ENCODE peak calls at places on chromosome 4, in nine cellular contexts. One of them, this sample, is unnamed.

GRCh38 chr4:139814285-139815015 is 148.8 kb downstream of the MGST2 start:
- DNase-seq in mammary epithelial cell: peak; percentile 33
- DNase-seq in prostate gland: peak; percentile 47
- DNase-seq in psoas muscle: peak; percentile 51
- DNase-seq in AG04450: no peak
- DNase-seq in HCT116: no peak
- DNase-seq in lower leg skin: peak; percentile 85
- DNase-seq in astrocyte of the spinal cord: no peak
- DNase-seq in sigmoid colon: no peak
- DNase-seq in this sample: peak; percentile 64

GRCh38 chr4:107423677-107424405 is 296.2 kb downstream of the PAPSS1 start:
- DNase-seq in prostate gland: no peak
- DNase-seq in astrocyte of the spinal cord: no peak
- DNase-seq in mammary epithelial cell: peak; percentile 35
- DNase-seq in sigmoid colon: no peak
- DNase-seq in HCT116: no peak
- DNase-seq in psoas muscle: no peak
- DNase-seq in lower leg skin: no peak
- DNase-seq in AG04450: no peak
- DNase-seq in this sample: no peak

GRCh38 chr4:128812360-128812958 is 3.0 kb downstream of the JADE1 start:
- DNase-seq in astrocyte of the spinal cord: peak; percentile 81
- DNase-seq in psoas muscle: no peak
- DNase-seq in sigmoid colon: peak; percentile 81
- DNase-seq in prostate gland: peak; percentile 23
- DNase-seq in HCT116: peak; percentile 19
- DNase-seq in lower leg skin: no peak
- DNase-seq in mammary epithelial cell: peak; percentile 63
- DNase-seq in AG04450: no peak
- DNase-seq in this sample: peak; percentile 76

GRCh38 chr4:119025440-119025839 is 110.2 kb upstream of the MYOZ2 start:
- DNase-seq in astrocyte of the spinal cord: peak; percentile 47
- DNase-seq in sigmoid colon: no peak
- DNase-seq in AG04450: no peak
- DNase-seq in mammary epithelial cell: peak; percentile 74
- DNase-seq in HCT116: peak; percentile 35
- DNase-seq in lower leg skin: no peak
- DNase-seq in prostate gland: peak; percentile 51
- DNase-seq in psoas muscle: peak; percentile 54
- DNase-seq in this sample: peak; percentile 57

GRCh38 chr4:41359069-41359769 is 102.5 kb downstream of the UCHL1 start:
- DNase-seq in AG04450: no peak
- DNase-seq in astrocyte of the spinal cord: no peak
- DNase-seq in sigmoid colon: no peak
- DNase-seq in HCT116: no peak
- DNase-seq in psoas muscle: no peak
- DNase-seq in mammary epithelial cell: no peak
- DNase-seq in lower leg skin: no peak
- DNase-seq in prostate gland: no peak
- DNase-seq in this sample: no peak

GRCh38 chr4:165877291-165877690 is 4.3 kb downstream of the TLL1 start:
- DNase-seq in HCT116: no peak
- DNase-seq in mammary epithelial cell: no peak
- DNase-seq in astrocyte of the spinal cord: no peak
- DNase-seq in prostate gland: no peak
- DNase-seq in lower leg skin: no peak
- DNase-seq in psoas muscle: no peak
- DNase-seq in sigmoid colon: no peak
- DNase-seq in AG04450: no peak
- DNase-seq in this sample: peak; percentile 12

GRCh38 chr4:108029321-108029720 is 39.6 kb downstream of the HADH start:
- DNase-seq in psoas muscle: no peak
- DNase-seq in prostate gland: no peak
- DNase-seq in mammary epithelial cell: no peak
- DNase-seq in AG04450: no peak
- DNase-seq in HCT116: no peak
- DNase-seq in astrocyte of the spinal cord: no peak
- DNase-seq in lower leg skin: no peak
- DNase-seq in sigmoid colon: no peak
- DNase-seq in this sample: no peak

GRCh38 chr4:168574581-168575295 is 77.9 kb downstream of the PALLD start:
- DNase-seq in psoas muscle: no peak
- DNase-seq in mammary epithelial cell: peak; percentile 71
- DNase-seq in lower leg skin: no peak
- DNase-seq in AG04450: no peak
- DNase-seq in prostate gland: no peak
- DNase-seq in HCT116: peak; percentile 95
- DNase-seq in astrocyte of the spinal cord: peak; percentile 84
- DNase-seq in sigmoid colon: no peak
- DNase-seq in this sample: no peak

GRCh38 chr4:123479944-123480343 is 83.3 kb downstream of the SPRY1 start:
- DNase-seq in prostate gland: no peak
- DNase-seq in astrocyte of the spinal cord: no peak
- DNase-seq in AG04450: no peak
- DNase-seq in lower leg skin: no peak
- DNase-seq in HCT116: no peak
- DNase-seq in sigmoid colon: no peak
- DNase-seq in psoas muscle: no peak
- DNase-seq in mammary epithelial cell: peak; percentile 36
- DNase-seq in this sample: peak; percentile 60

GRCh38 chr4:26325191-26325590 is 4.4 kb downstream of the RBPJ start:
- DNase-seq in lower leg skin: no peak
- DNase-seq in HCT116: peak; percentile 35
- DNase-seq in psoas muscle: no peak
- DNase-seq in prostate gland: no peak
- DNase-seq in sigmoid colon: no peak
- DNase-seq in astrocyte of the spinal cord: peak; percentile 66
- DNase-seq in AG04450: no peak
- DNase-seq in mammary epithelial cell: peak; percentile 35
- DNase-seq in this sample: peak; percentile 64

GRCh38 chr4:102715057-102715456 is 45.7 kb downstream of the MANBA start:
- DNase-seq in AG04450: no peak
- DNase-seq in astrocyte of the spinal cord: no peak
- DNase-seq in psoas muscle: no peak
- DNase-seq in HCT116: no peak
- DNase-seq in mammary epithelial cell: no peak
- DNase-seq in sigmoid colon: no peak
- DNase-seq in lower leg skin: no peak
- DNase-seq in prostate gland: no peak
- DNase-seq in this sample: no peak

GRCh38 chr4:114364857-114365256 is 233.8 kb upstream of the UGT8 start:
- DNase-seq in mammary epithelial cell: no peak
- DNase-seq in AG04450: peak; percentile 76
- DNase-seq in HCT116: no peak
- DNase-seq in psoas muscle: no peak
- DNase-seq in sigmoid colon: no peak
- DNase-seq in astrocyte of the spinal cord: peak; percentile 79
- DNase-seq in prostate gland: no peak
- DNase-seq in lower leg skin: no peak
- DNase-seq in this sample: peak; percentile 24

GRCh38 chr4:108053281-108053701 is 63.6 kb downstream of the HADH start:
- DNase-seq in prostate gland: no peak
- DNase-seq in mammary epithelial cell: no peak
- DNase-seq in astrocyte of the spinal cord: no peak
- DNase-seq in sigmoid colon: no peak
- DNase-seq in psoas muscle: no peak
- DNase-seq in lower leg skin: no peak
- DNase-seq in HCT116: no peak
- DNase-seq in AG04450: no peak
- DNase-seq in this sample: no peak

GRCh38 chr4:53855886-53856260 is 208.5 kb downstream of the CHIC2 start:
- DNase-seq in psoas muscle: no peak
- DNase-seq in mammary epithelial cell: peak; percentile 44
- DNase-seq in prostate gland: no peak
- DNase-seq in astrocyte of the spinal cord: peak; percentile 84
- DNase-seq in sigmoid colon: peak; percentile 67
- DNase-seq in AG04450: peak; percentile 58
- DNase-seq in HCT116: no peak
- DNase-seq in lower leg skin: no peak
- DNase-seq in this sample: peak; percentile 32

GRCh38 chr4:69156913-69157312 is 57.6 kb downstream of the UGT2B11 start:
- DNase-seq in lower leg skin: no peak
- DNase-seq in HCT116: peak; percentile 7
- DNase-seq in sigmoid colon: no peak
- DNase-seq in astrocyte of the spinal cord: no peak
- DNase-seq in prostate gland: no peak
- DNase-seq in mammary epithelial cell: peak; percentile 1
- DNase-seq in psoas muscle: no peak
- DNase-seq in AG04450: no peak
- DNase-seq in this sample: no peak

GRCh38 chr4:168071304-168071703 is 21.0 kb upstream of the ANXA10 start:
- DNase-seq in sigmoid colon: no peak
- DNase-seq in psoas muscle: no peak
- DNase-seq in mammary epithelial cell: peak; percentile 39
- DNase-seq in prostate gland: no peak
- DNase-seq in astrocyte of the spinal cord: no peak
- DNase-seq in HCT116: no peak
- DNase-seq in lower leg skin: no peak
- DNase-seq in AG04450: no peak
- DNase-seq in this sample: no peak

GRCh38 chr4:26130173-26130572 is 190.6 kb upstream of the RBPJ start:
- DNase-seq in prostate gland: no peak
- DNase-seq in astrocyte of the spinal cord: no peak
- DNase-seq in psoas muscle: no peak
- DNase-seq in mammary epithelial cell: no peak
- DNase-seq in HCT116: no peak
- DNase-seq in lower leg skin: no peak
- DNase-seq in sigmoid colon: no peak
- DNase-seq in AG04450: no peak
- DNase-seq in this sample: no peak

GRCh38 chr4:41213563-41214157 is 682 bp downstream of the APBB2 start:
- DNase-seq in HCT116: no peak
- DNase-seq in lower leg skin: peak; percentile 90
- DNase-seq in prostate gland: no peak
- DNase-seq in sigmoid colon: peak; percentile 73
- DNase-seq in astrocyte of the spinal cord: no peak
- DNase-seq in psoas muscle: peak; percentile 57
- DNase-seq in mammary epithelial cell: peak; percentile 20
- DNase-seq in AG04450: no peak
- DNase-seq in this sample: no peak

GRCh38 chr4:150874386-150875226 is 140.5 kb downstream of the LRBA start:
- DNase-seq in AG04450: no peak
- DNase-seq in astrocyte of the spinal cord: no peak
- DNase-seq in sigmoid colon: no peak
- DNase-seq in HCT116: no peak
- DNase-seq in lower leg skin: no peak
- DNase-seq in prostate gland: no peak
- DNase-seq in mammary epithelial cell: peak; percentile 5
- DNase-seq in psoas muscle: peak; percentile 56
- DNase-seq in this sample: no peak
- H3K4me3 ChIP-seq in AG04450: no peak overlapping the region
- H3K4me3 ChIP-seq in astrocyte of the spinal cord: no peak overlapping the region
- H3K4me3 ChIP-seq in sigmoid colon: no peak overlapping the region
- H3K4me3 ChIP-seq in HCT116: no peak overlapping the region
- H3K4me3 ChIP-seq in lower leg skin: no peak overlapping the region
- H3K4me3 ChIP-seq in prostate gland: no peak overlapping the region
- H3K4me3 ChIP-seq in mammary epithelial cell: no peak overlapping the region
- H3K4me3 ChIP-seq in psoas muscle: no peak overlapping the region
- H3K4me3 ChIP-seq in this sample: no peak overlapping the region

GRCh38 chr4:15779336-15779735 is 1.2 kb downstream of the CD38 start:
- DNase-seq in sigmoid colon: peak; percentile 71
- DNase-seq in lower leg skin: peak; percentile 88
- DNase-seq in HCT116: no peak
- DNase-seq in astrocyte of the spinal cord: peak; percentile 51
- DNase-seq in prostate gland: peak; percentile 43
- DNase-seq in psoas muscle: peak; percentile 69
- DNase-seq in AG04450: no peak
- DNase-seq in mammary epithelial cell: peak; percentile 62
- DNase-seq in this sample: peak; percentile 83
- TF ChIP-seq CTCF in sigmoid colon: peak; percentile 14
- TF ChIP-seq CTCF in lower leg skin: no peak
- TF ChIP-seq CTCF in HCT116: no peak
- TF ChIP-seq CTCF in astrocyte of the spinal cord: peak; percentile 55
- TF ChIP-seq CTCF in prostate gland: peak; percentile 26
- TF ChIP-seq CTCF in psoas muscle: peak; percentile 43
- TF ChIP-seq CTCF in AG04450: peak; percentile 65
- TF ChIP-seq CTCF in mammary epithelial cell: peak; percentile 9
- TF ChIP-seq CTCF in this sample: peak; percentile 55

GRCh38 chr4:177448850-177449249 is 6.6 kb upstream of the AGA start:
- DNase-seq in astrocyte of the spinal cord: peak; percentile 68
- DNase-seq in lower leg skin: no peak
- DNase-seq in AG04450: peak; percentile 24
- DNase-seq in HCT116: no peak
- DNase-seq in prostate gland: no peak
- DNase-seq in sigmoid colon: no peak
- DNase-seq in mammary epithelial cell: peak; percentile 48
- DNase-seq in psoas muscle: no peak
- DNase-seq in this sample: peak; percentile 81

GRCh38 chr4:177442623-177443155 is 452 bp upstream of the AGA start:
- DNase-seq in sigmoid colon: no peak
- DNase-seq in astrocyte of the spinal cord: no peak
- DNase-seq in mammary epithelial cell: peak; percentile 16
- DNase-seq in prostate gland: no peak
- DNase-seq in AG04450: no peak
- DNase-seq in lower leg skin: no peak
- DNase-seq in HCT116: no peak
- DNase-seq in psoas muscle: no peak
- DNase-seq in this sample: no peak

GRCh38 chr4:177447417-177448004 is 5.3 kb upstream of the AGA start:
- DNase-seq in prostate gland: no peak
- DNase-seq in AG04450: no peak
- DNase-seq in HCT116: no peak
- DNase-seq in lower leg skin: no peak
- DNase-seq in psoas muscle: no peak
- DNase-seq in sigmoid colon: no peak
- DNase-seq in mammary epithelial cell: no peak
- DNase-seq in astrocyte of the spinal cord: no peak
- DNase-seq in this sample: no peak

GRCh38 chr4:177444911-177445736 is 2.9 kb upstream of the AGA start:
- DNase-seq in lower leg skin: no peak
- DNase-seq in AG04450: no peak
- DNase-seq in mammary epithelial cell: no peak
- DNase-seq in sigmoid colon: no peak
- DNase-seq in astrocyte of the spinal cord: no peak
- DNase-seq in prostate gland: no peak
- DNase-seq in psoas muscle: no peak
- DNase-seq in HCT116: no peak
- DNase-seq in this sample: no peak

DNA sequence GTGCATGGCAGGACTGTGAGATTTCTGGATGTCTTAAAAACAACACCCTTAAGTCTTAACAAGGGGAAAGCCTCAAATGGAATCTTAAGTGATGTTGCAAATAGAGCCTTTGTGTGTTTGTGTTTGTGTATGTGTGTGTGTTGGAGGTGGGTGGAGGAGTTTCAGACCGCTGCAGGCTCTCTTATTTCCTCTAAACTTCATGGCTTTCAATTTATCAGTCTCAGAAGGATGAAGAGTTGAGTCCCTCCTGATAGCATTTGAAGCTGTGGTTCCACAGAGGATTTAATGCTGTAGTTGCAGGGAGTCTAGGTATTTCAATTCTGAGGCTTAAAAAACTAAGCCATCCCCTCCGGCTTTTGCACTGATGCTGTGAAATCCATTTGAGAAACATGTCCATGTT is 4.3 kb upstream of the AGA start:
- DNase-seq in lower leg skin: no peak
- DNase-seq in psoas muscle: no peak
- DNase-seq in sigmoid colon: no peak
- DNase-seq in prostate gland: no peak
- DNase-seq in AG04450: no peak
- DNase-seq in HCT116: no peak
- DNase-seq in astrocyte of the spinal cord: no peak
- DNase-seq in mammary epithelial cell: no peak
- DNase-seq in this sample: no peak
- H3K4me3 ChIP-seq in lower leg skin: no peak overlapping the region
- H3K4me3 ChIP-seq in psoas muscle: no peak overlapping the region
- H3K4me3 ChIP-seq in sigmoid colon: no peak overlapping the region
- H3K4me3 ChIP-seq in prostate gland: no peak overlapping the region
- H3K4me3 ChIP-seq in AG04450: peak overlapping the region; percentile 48
- H3K4me3 ChIP-seq in HCT116: no peak overlapping the region
- H3K4me3 ChIP-seq in astrocyte of the spinal cord: no peak overlapping the region
- H3K4me3 ChIP-seq in mammary epithelial cell: no peak overlapping the region
- H3K4me3 ChIP-seq in this sample: no peak overlapping the region

GRCh38 chr4:11805837-11806236 is 377.1 kb upstream of the HS3ST1 start:
- DNase-seq in sigmoid colon: no peak
- DNase-seq in lower leg skin: no peak
- DNase-seq in prostate gland: peak; percentile 9
- DNase-seq in mammary epithelial cell: peak; percentile 28
- DNase-seq in psoas muscle: no peak
- DNase-seq in astrocyte of the spinal cord: peak; percentile 28
- DNase-seq in AG04450: no peak
- DNase-seq in HCT116: peak; percentile 53
- DNase-seq in this sample: peak; percentile 3
- TF ChIP-seq CTCF in sigmoid colon: no peak
- TF ChIP-seq CTCF in lower leg skin: no peak
- TF ChIP-seq CTCF in prostate gland: peak; percentile 67
- TF ChIP-seq CTCF in mammary epithelial cell: peak; percentile 55
- TF ChIP-seq CTCF in psoas muscle: no peak
- TF ChIP-seq CTCF in astrocyte of the spinal cord: peak; percentile 48
- TF ChIP-seq CTCF in AG04450: peak; percentile 39
- TF ChIP-seq CTCF in HCT116: peak; percentile 80
- TF ChIP-seq CTCF in this sample: peak; percentile 34

This sample was measured in fibroblast of villous mesenchyme.